ENCODE peak calls at places on chromosomes 3 and 15, in seven cellular contexts. One of them, this sample, is unnamed.

GRCh38 chr15:35736150-35736549 is 190.2 kb upstream of the DPH6 start:
- DNase-seq in breast epithelium: no peak
- DNase-seq in ovary: no peak
- DNase-seq in psoas muscle: no peak
- DNase-seq in keratinocyte: no peak
- DNase-seq in stomach: peak; percentile 43
- DNase-seq in fibroblast of lung: peak; percentile 54
- DNase-seq in this sample: no peak

GRCh38 chr3:9826815-9827574 is 16.8 kb downstream of the RPUSD3 start:
- DNase-seq in fibroblast of lung: no peak
- DNase-seq in keratinocyte: no peak
- DNase-seq in breast epithelium: no peak
- DNase-seq in stomach: no peak
- DNase-seq in ovary: no peak
- DNase-seq in psoas muscle: no peak
- DNase-seq in this sample: no peak

GRCh38 chr15:96329403-96329981 is 1.0 kb upstream of the NR2F2 start:
- DNase-seq in stomach: no peak
- DNase-seq in fibroblast of lung: peak; percentile 86
- DNase-seq in psoas muscle: no peak
- DNase-seq in breast epithelium: no peak
- DNase-seq in ovary: peak; percentile 51
- DNase-seq in keratinocyte: no peak
- DNase-seq in this sample: no peak

GRCh38 chr15:90871716-90872480 is 3.5 kb downstream of the FURIN start:
- DNase-seq in stomach: no peak
- DNase-seq in ovary: peak; percentile 61
- DNase-seq in fibroblast of lung: no peak
- DNase-seq in breast epithelium: no peak
- DNase-seq in psoas muscle: no peak
- DNase-seq in keratinocyte: no peak
- DNase-seq in this sample: no peak

GRCh38 chr3:138434875-138435772 is 708 bp downstream of the ESYT3 start:
- DNase-seq in fibroblast of lung: no peak
- DNase-seq in psoas muscle: no peak
- DNase-seq in ovary: peak; percentile 34
- DNase-seq in stomach: no peak
- DNase-seq in keratinocyte: no peak
- DNase-seq in breast epithelium: no peak
- DNase-seq in this sample: peak; percentile 19

GRCh38 chr3:102069211-102069662 is 219.9 kb downstream of the NFKBIZ start:
- DNase-seq in ovary: no peak
- DNase-seq in keratinocyte: no peak
- DNase-seq in fibroblast of lung: peak; percentile 75
- DNase-seq in psoas muscle: peak; percentile 13
- DNase-seq in breast epithelium: no peak
- DNase-seq in stomach: no peak
- DNase-seq in this sample: no peak

GRCh38 chr15:95937128-95937528 is 393.4 kb upstream of the NR2F2 start:
- DNase-seq in breast epithelium: no peak
- DNase-seq in keratinocyte: no peak
- DNase-seq in stomach: no peak
- DNase-seq in fibroblast of lung: no peak
- DNase-seq in psoas muscle: no peak
- DNase-seq in ovary: no peak
- DNase-seq in this sample: no peak

GRCh38 chr15:72852268-72852667 is 68.7 kb upstream of the ADPGK start:
- DNase-seq in psoas muscle: no peak
- DNase-seq in stomach: no peak
- DNase-seq in keratinocyte: no peak
- DNase-seq in ovary: no peak
- DNase-seq in breast epithelium: no peak
- DNase-seq in fibroblast of lung: no peak
- DNase-seq in this sample: no peak

GRCh38 chr3:169241928-169242751 is 421.4 kb downstream of the MECOM start:
- DNase-seq in ovary: no peak
- DNase-seq in stomach: peak; percentile 54
- DNase-seq in keratinocyte: no peak
- DNase-seq in breast epithelium: no peak
- DNase-seq in fibroblast of lung: peak; percentile 53
- DNase-seq in psoas muscle: no peak
- DNase-seq in this sample: peak; percentile 60

GRCh38 chr3:124497487-124497886 is 232.8 kb upstream of the UMPS start:
- DNase-seq in breast epithelium: no peak
- DNase-seq in stomach: no peak
- DNase-seq in ovary: no peak
- DNase-seq in psoas muscle: no peak
- DNase-seq in fibroblast of lung: no peak
- DNase-seq in keratinocyte: no peak
- DNase-seq in this sample: no peak

GRCh38 chr3:195909294-195909644 is 918 bp upstream of the TNK2 start:
- DNase-seq in ovary: no peak
- DNase-seq in breast epithelium: no peak
- DNase-seq in stomach: no peak
- DNase-seq in psoas muscle: no peak
- DNase-seq in keratinocyte: no peak
- DNase-seq in fibroblast of lung: no peak
- DNase-seq in this sample: no peak

GRCh38 chr3:102715030-102715697 is 280.3 kb downstream of the ZPLD1 start:
- DNase-seq in ovary: no peak
- DNase-seq in psoas muscle: no peak
- DNase-seq in keratinocyte: peak; percentile 19
- DNase-seq in stomach: no peak
- DNase-seq in fibroblast of lung: peak; percentile 2
- DNase-seq in breast epithelium: no peak
- DNase-seq in this sample: peak; percentile 16

GRCh38 chr15:62391565-62392262 is 226.6 kb upstream of the C2CD4B start:
- DNase-seq in breast epithelium: peak; percentile 24
- DNase-seq in psoas muscle: peak; percentile 72
- DNase-seq in fibroblast of lung: peak; percentile 64
- DNase-seq in ovary: peak; percentile 71
- DNase-seq in stomach: peak; percentile 50
- DNase-seq in keratinocyte: no peak
- DNase-seq in this sample: peak; percentile 50

GRCh38 chr3:136120373-136121348 is 75.5 kb downstream of the MSL2 start:
- DNase-seq in psoas muscle: no peak
- DNase-seq in breast epithelium: no peak
- DNase-seq in stomach: no peak
- DNase-seq in keratinocyte: no peak
- DNase-seq in fibroblast of lung: no peak
- DNase-seq in ovary: no peak
- DNase-seq in this sample: no peak

GRCh38 chr3:197540961-197541377 is 14.8 kb downstream of the BDH1 start:
- DNase-seq in psoas muscle: no peak
- DNase-seq in keratinocyte: no peak
- DNase-seq in breast epithelium: peak; percentile 45
- DNase-seq in fibroblast of lung: no peak
- DNase-seq in stomach: no peak
- DNase-seq in ovary: no peak
- DNase-seq in this sample: peak; percentile 93

GRCh38 chr15:71312194-71312708 is 197.0 kb downstream of the THSD4 start:
- DNase-seq in fibroblast of lung: no peak
- DNase-seq in psoas muscle: no peak
- DNase-seq in stomach: no peak
- DNase-seq in keratinocyte: no peak
- DNase-seq in breast epithelium: no peak
- DNase-seq in ovary: no peak
- DNase-seq in this sample: no peak

GRCh38 chr3:46517016-46517770 is 19.4 kb downstream of the RTP3 start:
- DNase-seq in ovary: no peak
- DNase-seq in psoas muscle: no peak
- DNase-seq in breast epithelium: no peak
- DNase-seq in stomach: no peak
- DNase-seq in keratinocyte: peak; percentile 79
- DNase-seq in fibroblast of lung: peak; percentile 79
- DNase-seq in this sample: peak; percentile 93

GRCh38 chr3:9915252-9916141 is 1.4 kb upstream of the IL17RC start:
- DNase-seq in keratinocyte: no peak
- DNase-seq in ovary: peak; percentile 79
- DNase-seq in psoas muscle: peak; percentile 76
- DNase-seq in fibroblast of lung: peak; percentile 59
- DNase-seq in breast epithelium: peak; percentile 53
- DNase-seq in stomach: peak; percentile 76
- DNase-seq in this sample: no peak

GRCh38 chr15:63389902-63390301 is 8.3 kb upstream of the CA12 start:
- DNase-seq in stomach: peak; percentile 96
- DNase-seq in breast epithelium: peak; percentile 83
- DNase-seq in psoas muscle: peak; percentile 25
- DNase-seq in keratinocyte: no peak
- DNase-seq in fibroblast of lung: no peak
- DNase-seq in ovary: peak; percentile 40
- DNase-seq in this sample: peak; percentile 72

GRCh38 chr3:57206423-57206822 is 6.6 kb upstream of the HESX1 start:
- DNase-seq in fibroblast of lung: no peak
- DNase-seq in keratinocyte: no peak
- DNase-seq in ovary: no peak
- DNase-seq in psoas muscle: no peak
- DNase-seq in breast epithelium: no peak
- DNase-seq in stomach: no peak
- DNase-seq in this sample: no peak

GRCh38 chr15:57321973-57322601 is 54.2 kb upstream of the CGNL1 start:
- DNase-seq in keratinocyte: no peak
- DNase-seq in ovary: no peak
- DNase-seq in fibroblast of lung: no peak
- DNase-seq in stomach: no peak
- DNase-seq in breast epithelium: no peak
- DNase-seq in psoas muscle: no peak
- DNase-seq in this sample: no peak

GRCh38 chr3:149473314-149473990 is 1.0 kb upstream of the TM4SF4 start:
- DNase-seq in psoas muscle: peak; percentile 42
- DNase-seq in ovary: no peak
- DNase-seq in fibroblast of lung: peak; percentile 74
- DNase-seq in breast epithelium: peak; percentile 78
- DNase-seq in stomach: peak; percentile 86
- DNase-seq in keratinocyte: peak; percentile 38
- DNase-seq in this sample: peak; percentile 99

GRCh38 chr15:44726568-44727461 is 9.5 kb upstream of the TRIM69 start:
- DNase-seq in stomach: peak; percentile 49
- DNase-seq in fibroblast of lung: peak; percentile 93
- DNase-seq in breast epithelium: peak; percentile 30
- DNase-seq in keratinocyte: peak; percentile 66
- DNase-seq in ovary: no peak
- DNase-seq in psoas muscle: no peak
- DNase-seq in this sample: peak; percentile 62

GRCh38 chr15:25787381-25787780 is 75.7 kb downstream of the ATP10A start:
- DNase-seq in stomach: no peak
- DNase-seq in ovary: no peak
- DNase-seq in keratinocyte: no peak
- DNase-seq in breast epithelium: no peak
- DNase-seq in psoas muscle: no peak
- DNase-seq in fibroblast of lung: peak; percentile 24
- DNase-seq in this sample: no peak

GRCh38 chr15:25789616-25790002 is 73.5 kb downstream of the ATP10A start:
- DNase-seq in fibroblast of lung: no peak
- DNase-seq in keratinocyte: no peak
- DNase-seq in psoas muscle: no peak
- DNase-seq in breast epithelium: no peak
- DNase-seq in ovary: no peak
- DNase-seq in stomach: no peak
- DNase-seq in this sample: no peak

GRCh38 chr15:25786040-25786439 is 77.1 kb downstream of the ATP10A start:
- DNase-seq in stomach: no peak
- DNase-seq in psoas muscle: no peak
- DNase-seq in ovary: no peak
- DNase-seq in keratinocyte: no peak
- DNase-seq in fibroblast of lung: no peak
- DNase-seq in breast epithelium: no peak
- DNase-seq in this sample: no peak

GRCh38 chr15:25789206-25789605 is 73.9 kb downstream of the ATP10A start:
- DNase-seq in keratinocyte: no peak
- DNase-seq in stomach: no peak
- DNase-seq in fibroblast of lung: peak; percentile 34
- DNase-seq in ovary: no peak
- DNase-seq in psoas muscle: no peak
- DNase-seq in breast epithelium: no peak
- DNase-seq in this sample: no peak

DNA sequence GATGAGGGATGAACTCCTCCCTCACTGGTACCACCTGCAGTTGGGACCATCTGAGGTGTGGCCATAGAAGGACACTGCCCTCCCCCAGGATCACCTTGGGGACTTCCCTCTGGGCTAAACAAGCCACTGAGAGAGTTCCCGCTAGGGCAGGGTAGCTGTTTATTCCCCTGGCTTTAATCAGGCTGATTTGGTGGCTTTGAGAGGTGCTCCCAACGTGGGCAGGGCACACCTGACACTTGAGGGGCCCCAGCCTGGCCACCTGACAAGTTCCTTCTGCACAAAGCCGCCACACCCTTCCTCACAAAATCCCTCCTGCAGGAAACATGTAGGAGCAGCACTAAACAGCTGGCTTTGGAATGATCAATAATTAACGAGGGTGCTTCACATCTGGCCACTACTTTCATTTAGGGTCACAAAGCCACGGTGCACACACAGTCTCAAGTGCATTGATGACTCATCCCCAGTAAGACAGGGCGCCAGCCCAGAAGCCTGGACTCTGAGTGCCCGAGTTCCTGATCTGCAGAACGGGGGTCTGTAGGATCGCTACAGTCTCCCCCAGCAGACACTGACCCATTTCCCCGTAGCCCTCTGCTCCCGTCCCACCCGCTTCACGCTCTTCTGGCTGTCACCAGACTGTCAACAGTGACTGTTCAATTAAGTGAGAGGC is 75.1 kb downstream of the ATP10A start:
- DNase-seq in fibroblast of lung: peak; percentile 54
- DNase-seq in ovary: peak; percentile 45
- DNase-seq in stomach: no peak
- DNase-seq in breast epithelium: no peak
- DNase-seq in keratinocyte: no peak
- DNase-seq in psoas muscle: no peak
- DNase-seq in this sample: no peak
- H3K4me1 ChIP-seq in fibroblast of lung: peaks cover 44% of the 10 kb centered on the region
- H3K4me1 ChIP-seq in ovary: peaks cover 12% of the 10 kb centered on the region
- H3K4me1 ChIP-seq in stomach: peaks cover 60% of the 10 kb centered on the region
- H3K4me1 ChIP-seq in breast epithelium: no peaks in the 10 kb centered on the region
- H3K4me1 ChIP-seq in keratinocyte: no peaks in the 10 kb centered on the region
- H3K4me1 ChIP-seq in psoas muscle: no peaks in the 10 kb centered on the region
- H3K4me1 ChIP-seq in this sample: no peaks in the 10 kb centered on the region

GRCh38 chr3:137205394-137206060 is 247.7 kb downstream of the IL20RB start:
- DNase-seq in keratinocyte: no peak
- DNase-seq in stomach: no peak
- DNase-seq in psoas muscle: no peak
- DNase-seq in fibroblast of lung: no peak
- DNase-seq in ovary: no peak
- DNase-seq in breast epithelium: no peak
- DNase-seq in this sample: no peak
- H3K4me1 ChIP-seq in keratinocyte: no peaks in the 10 kb centered on the region
- H3K4me1 ChIP-seq in stomach: peaks cover 17% of the 10 kb centered on the region
- H3K4me1 ChIP-seq in psoas muscle: no peaks in the 10 kb centered on the region
- H3K4me1 ChIP-seq in fibroblast of lung: no peaks in the 10 kb centered on the region
- H3K4me1 ChIP-seq in ovary: peaks cover 4% of the 10 kb centered on the region
- H3K4me1 ChIP-seq in breast epithelium: no peaks in the 10 kb centered on the region
- H3K4me1 ChIP-seq in this sample: no peaks in the 10 kb centered on the region

GRCh38 chr3:182911782-182912111 is 68.6 kb downstream of the DCUN1D1 start:
- DNase-seq in stomach: no peak
- DNase-seq in psoas muscle: no peak
- DNase-seq in ovary: no peak
- DNase-seq in keratinocyte: no peak
- DNase-seq in breast epithelium: no peak
- DNase-seq in fibroblast of lung: no peak
- DNase-seq in this sample: no peak
- H3K4me1 ChIP-seq in stomach: peaks cover 4% of the 10 kb centered on the region
- H3K4me1 ChIP-seq in psoas muscle: peaks cover 7% of the 10 kb centered on the region
- H3K4me1 ChIP-seq in ovary: no peaks in the 10 kb centered on the region
- H3K4me1 ChIP-seq in keratinocyte: peaks cover 16% of the 10 kb centered on the region
- H3K4me1 ChIP-seq in breast epithelium: no peaks in the 10 kb centered on the region
- H3K4me1 ChIP-seq in fibroblast of lung: no peaks in the 10 kb centered on the region
- H3K4me1 ChIP-seq in this sample: no peaks in the 10 kb centered on the region

GRCh38 chr15:65085990-65086679 is 9.6 kb downstream of the KBTBD13 start:
- DNase-seq in ovary: no peak
- DNase-seq in fibroblast of lung: no peak
- DNase-seq in stomach: peak; percentile 38
- DNase-seq in psoas muscle: no peak
- DNase-seq in breast epithelium: peak; percentile 53
- DNase-seq in keratinocyte: no peak
- DNase-seq in this sample: no peak
- H3K4me1 ChIP-seq in ovary: peaks cover 14% of the 10 kb centered on the region
- H3K4me1 ChIP-seq in fibroblast of lung: peaks cover 24% of the 10 kb centered on the region
- H3K4me1 ChIP-seq in stomach: peaks cover 66% of the 10 kb centered on the region
- H3K4me1 ChIP-seq in psoas muscle: peaks cover 59% of the 10 kb centered on the region
- H3K4me1 ChIP-seq in breast epithelium: no peaks in the 10 kb centered on the region
- H3K4me1 ChIP-seq in keratinocyte: peaks cover 4% of the 10 kb centered on the region
- H3K4me1 ChIP-seq in this sample: no peaks in the 10 kb centered on the region